ENCODE peak calls at places on chromosomes 11 and 22, in ten cellular contexts. One of them, this sample, is unnamed. For H3K4me1, the result is how much of the 10 kb centered on the place peaks cover.

GRCh38 chr22:37198290-37199102 is 10.4 kb upstream of the C1QTNF6 start:
- DNase-seq in body of pancreas: peak
- DNase-seq in OCI-LY7: peak
- DNase-seq in right atrium auricular region: peak
- DNase-seq in right lobe of liver: peak
- DNase-seq in fibroblast of lung: peak
- DNase-seq in left lung: peak
- DNase-seq in sigmoid colon: peak
- DNase-seq in mucosa of descending colon: peak
- DNase-seq in ascending aorta: peak
- DNase-seq in this sample: peak

GRCh38 chr11:114359342-114359741 is 41.0 kb downstream of the C11orf71 start:
- DNase-seq in body of pancreas: no peak
- DNase-seq in OCI-LY7: no peak
- DNase-seq in right atrium auricular region: no peak
- DNase-seq in right lobe of liver: no peak
- DNase-seq in fibroblast of lung: peak
- DNase-seq in left lung: no peak
- DNase-seq in sigmoid colon: no peak
- DNase-seq in mucosa of descending colon: no peak
- DNase-seq in ascending aorta: no peak
- DNase-seq in this sample: no peak

GRCh38 chr22:36327922-36328551 is 59.7 kb downstream of the MYH9 start:
- DNase-seq in body of pancreas: peak
- DNase-seq in OCI-LY7: no peak
- DNase-seq in right atrium auricular region: peak
- DNase-seq in right lobe of liver: no peak
- DNase-seq in fibroblast of lung: peak
- DNase-seq in left lung: no peak
- DNase-seq in sigmoid colon: peak
- DNase-seq in mucosa of descending colon: no peak
- DNase-seq in ascending aorta: no peak
- DNase-seq in this sample: no peak

GRCh38 chr11:62487698-62488551 is 58.7 kb downstream of the AHNAK start:
- DNase-seq in body of pancreas: no peak
- DNase-seq in OCI-LY7: no peak
- DNase-seq in right atrium auricular region: no peak
- DNase-seq in right lobe of liver: no peak
- DNase-seq in fibroblast of lung: peak
- DNase-seq in left lung: peak
- DNase-seq in sigmoid colon: no peak
- DNase-seq in mucosa of descending colon: no peak
- DNase-seq in ascending aorta: no peak
- DNase-seq in this sample: no peak

GRCh38 chr11:56846631-56847400 is 98.3 kb upstream of the OR9G4 start:
- DNase-seq in body of pancreas: no peak
- DNase-seq in OCI-LY7: no peak
- DNase-seq in right atrium auricular region: no peak
- DNase-seq in right lobe of liver: no peak
- DNase-seq in fibroblast of lung: no peak
- DNase-seq in left lung: no peak
- DNase-seq in sigmoid colon: no peak
- DNase-seq in mucosa of descending colon: no peak
- DNase-seq in ascending aorta: no peak
- DNase-seq in this sample: no peak

GRCh38 chr11:78573271-78574035 is 1.2 kb downstream of the NARS2 start:
- DNase-seq in body of pancreas: no peak
- DNase-seq in OCI-LY7: no peak
- DNase-seq in right atrium auricular region: no peak
- DNase-seq in right lobe of liver: no peak
- DNase-seq in fibroblast of lung: no peak
- DNase-seq in left lung: no peak
- DNase-seq in sigmoid colon: no peak
- DNase-seq in mucosa of descending colon: no peak
- DNase-seq in ascending aorta: no peak
- DNase-seq in this sample: no peak

GRCh38 chr22:40721266-40721665 is 42.0 kb downstream of the MCHR1 start:
- DNase-seq in body of pancreas: no peak
- DNase-seq in OCI-LY7: no peak
- DNase-seq in right atrium auricular region: no peak
- DNase-seq in right lobe of liver: no peak
- DNase-seq in fibroblast of lung: peak
- DNase-seq in left lung: no peak
- DNase-seq in sigmoid colon: no peak
- DNase-seq in mucosa of descending colon: no peak
- DNase-seq in ascending aorta: no peak
- DNase-seq in this sample: no peak

GRCh38 chr11:112526699-112527410 is 266.2 kb upstream of the PLET1 start:
- DNase-seq in body of pancreas: no peak
- DNase-seq in OCI-LY7: no peak
- DNase-seq in right atrium auricular region: no peak
- DNase-seq in right lobe of liver: no peak
- DNase-seq in fibroblast of lung: no peak
- DNase-seq in left lung: no peak
- DNase-seq in sigmoid colon: no peak
- DNase-seq in mucosa of descending colon: no peak
- DNase-seq in ascending aorta: no peak
- DNase-seq in this sample: no peak

GRCh38 chr11:62543680-62544444 is 2.7 kb downstream of the AHNAK start:
- DNase-seq in body of pancreas: peak
- DNase-seq in OCI-LY7: no peak
- DNase-seq in right atrium auricular region: no peak
- DNase-seq in right lobe of liver: no peak
- DNase-seq in fibroblast of lung: no peak
- DNase-seq in left lung: no peak
- DNase-seq in sigmoid colon: peak
- DNase-seq in mucosa of descending colon: no peak
- DNase-seq in ascending aorta: no peak
- DNase-seq in this sample: no peak

GRCh38 chr22:30542811-30543188 is 3.7 kb downstream of the SEC14L6 start:
- DNase-seq in body of pancreas: no peak
- DNase-seq in OCI-LY7: no peak
- DNase-seq in right atrium auricular region: no peak
- DNase-seq in right lobe of liver: no peak
- DNase-seq in fibroblast of lung: no peak
- DNase-seq in left lung: no peak
- DNase-seq in sigmoid colon: no peak
- DNase-seq in mucosa of descending colon: no peak
- DNase-seq in ascending aorta: no peak
- DNase-seq in this sample: no peak
- H3K4me3 ChIP-seq in body of pancreas: no peak
- H3K4me3 ChIP-seq in OCI-LY7: no peak
- H3K4me3 ChIP-seq in right atrium auricular region: no peak
- H3K4me3 ChIP-seq in right lobe of liver: no peak
- H3K4me3 ChIP-seq in fibroblast of lung: no peak
- H3K4me3 ChIP-seq in left lung: peak
- H3K4me3 ChIP-seq in sigmoid colon: no peak
- H3K4me3 ChIP-seq in mucosa of descending colon: no peak
- H3K4me3 ChIP-seq in ascending aorta: peak
- H3K4me3 ChIP-seq in this sample: peak

GRCh38 chr22:47891609-47892008 is 1129.2 kb downstream of the TBC1D22A start:
- DNase-seq in body of pancreas: no peak
- DNase-seq in OCI-LY7: no peak
- DNase-seq in right atrium auricular region: no peak
- DNase-seq in right lobe of liver: no peak
- DNase-seq in fibroblast of lung: no peak
- DNase-seq in left lung: no peak
- DNase-seq in sigmoid colon: no peak
- DNase-seq in mucosa of descending colon: no peak
- DNase-seq in ascending aorta: no peak
- DNase-seq in this sample: no peak
- H3K4me1 ChIP-seq in body of pancreas: under half
- H3K4me1 ChIP-seq in OCI-LY7: under half
- H3K4me1 ChIP-seq in right atrium auricular region: under half
- H3K4me1 ChIP-seq in right lobe of liver: under half
- H3K4me1 ChIP-seq in fibroblast of lung: under half
- H3K4me1 ChIP-seq in left lung: under half
- H3K4me1 ChIP-seq in sigmoid colon: under half
- H3K4me1 ChIP-seq in mucosa of descending colon: under half
- H3K4me1 ChIP-seq in ascending aorta: under half
- H3K4me1 ChIP-seq in this sample: under half

GRCh38 chr11:74592441-74593362 is at the start of gene POLD3:
- DNase-seq in body of pancreas: peak
- DNase-seq in OCI-LY7: peak
- DNase-seq in right atrium auricular region: peak
- DNase-seq in right lobe of liver: peak
- DNase-seq in fibroblast of lung: peak
- DNase-seq in left lung: peak
- DNase-seq in sigmoid colon: peak
- DNase-seq in mucosa of descending colon: peak
- DNase-seq in ascending aorta: peak
- DNase-seq in this sample: peak
- TF ChIP-seq CTCF in body of pancreas: no peak
- TF ChIP-seq CTCF in OCI-LY7: no peak
- TF ChIP-seq CTCF in right atrium auricular region: no peak
- TF ChIP-seq CTCF in right lobe of liver: no peak
- TF ChIP-seq CTCF in fibroblast of lung: no peak
- TF ChIP-seq CTCF in left lung: no peak
- TF ChIP-seq CTCF in sigmoid colon: no peak
- TF ChIP-seq CTCF in mucosa of descending colon: no peak
- TF ChIP-seq CTCF in ascending aorta: no peak
- TF ChIP-seq CTCF in this sample: no peak

GRCh38 chr11:65642014-65642671 is 4.2 kb downstream of the SIPA1 start:
- DNase-seq in body of pancreas: no peak
- DNase-seq in OCI-LY7: peak
- DNase-seq in right atrium auricular region: no peak
- DNase-seq in right lobe of liver: peak
- DNase-seq in fibroblast of lung: no peak
- DNase-seq in left lung: peak
- DNase-seq in sigmoid colon: no peak
- DNase-seq in mucosa of descending colon: peak
- DNase-seq in ascending aorta: no peak
- DNase-seq in this sample: peak
- H3K4me3 ChIP-seq in body of pancreas: no peak
- H3K4me3 ChIP-seq in OCI-LY7: peak
- H3K4me3 ChIP-seq in right atrium auricular region: no peak
- H3K4me3 ChIP-seq in right lobe of liver: no peak
- H3K4me3 ChIP-seq in fibroblast of lung: no peak
- H3K4me3 ChIP-seq in left lung: peak
- H3K4me3 ChIP-seq in sigmoid colon: no peak
- H3K4me3 ChIP-seq in mucosa of descending colon: no peak
- H3K4me3 ChIP-seq in ascending aorta: no peak
- H3K4me3 ChIP-seq in this sample: peak

GRCh38 chr11:35285471-35285870 is 133.9 kb downstream of the SLC1A2 start:
- DNase-seq in body of pancreas: no peak
- DNase-seq in OCI-LY7: no peak
- DNase-seq in right atrium auricular region: no peak
- DNase-seq in right lobe of liver: no peak
- DNase-seq in fibroblast of lung: no peak
- DNase-seq in left lung: no peak
- DNase-seq in sigmoid colon: no peak
- DNase-seq in mucosa of descending colon: no peak
- DNase-seq in ascending aorta: no peak
- DNase-seq in this sample: no peak
- H3K4me1 ChIP-seq in body of pancreas: under half
- H3K4me1 ChIP-seq in OCI-LY7: under half
- H3K4me1 ChIP-seq in right atrium auricular region: under half
- H3K4me1 ChIP-seq in right lobe of liver: under half
- H3K4me1 ChIP-seq in fibroblast of lung: under half
- H3K4me1 ChIP-seq in left lung: under half
- H3K4me1 ChIP-seq in sigmoid colon: under half
- H3K4me1 ChIP-seq in mucosa of descending colon: under half
- H3K4me1 ChIP-seq in ascending aorta: under half
- H3K4me1 ChIP-seq in this sample: under half

GRCh38 chr11:109865558-109866186 is 227.5 kb upstream of the ZC3H12C start:
- DNase-seq in body of pancreas: peak
- DNase-seq in OCI-LY7: no peak
- DNase-seq in right atrium auricular region: no peak
- DNase-seq in right lobe of liver: no peak
- DNase-seq in fibroblast of lung: no peak
- DNase-seq in left lung: no peak
- DNase-seq in sigmoid colon: no peak
- DNase-seq in mucosa of descending colon: no peak
- DNase-seq in ascending aorta: no peak
- DNase-seq in this sample: no peak
- TF ChIP-seq CTCF in body of pancreas: peak
- TF ChIP-seq CTCF in OCI-LY7: no peak
- TF ChIP-seq CTCF in right atrium auricular region: no peak
- TF ChIP-seq CTCF in right lobe of liver: no peak
- TF ChIP-seq CTCF in fibroblast of lung: no peak
- TF ChIP-seq CTCF in left lung: no peak
- TF ChIP-seq CTCF in sigmoid colon: no peak
- TF ChIP-seq CTCF in mucosa of descending colon: no peak
- TF ChIP-seq CTCF in ascending aorta: no peak
- TF ChIP-seq CTCF in this sample: no peak

GRCh38 chr11:12684821-12685220 is 10.6 kb downstream of the TEAD1 start:
- DNase-seq in body of pancreas: no peak
- DNase-seq in OCI-LY7: no peak
- DNase-seq in right atrium auricular region: no peak
- DNase-seq in right lobe of liver: no peak
- DNase-seq in fibroblast of lung: no peak
- DNase-seq in left lung: no peak
- DNase-seq in sigmoid colon: no peak
- DNase-seq in mucosa of descending colon: no peak
- DNase-seq in ascending aorta: no peak
- DNase-seq in this sample: no peak
- H3K4me3 ChIP-seq in body of pancreas: no peak
- H3K4me3 ChIP-seq in OCI-LY7: no peak
- H3K4me3 ChIP-seq in right atrium auricular region: no peak
- H3K4me3 ChIP-seq in right lobe of liver: no peak
- H3K4me3 ChIP-seq in fibroblast of lung: no peak
- H3K4me3 ChIP-seq in left lung: no peak
- H3K4me3 ChIP-seq in sigmoid colon: no peak
- H3K4me3 ChIP-seq in mucosa of descending colon: no peak
- H3K4me3 ChIP-seq in ascending aorta: no peak
- H3K4me3 ChIP-seq in this sample: no peak

This sample was measured in lower lobe of right lung.